ENCODE peak calls at places on chromosomes 1 and 21, in six cellular contexts. One of them, this sample, is unnamed. For H3K4me1, the result is how much of the 10 kb centered on the place peaks cover.

GRCh38 chr1:94061513-94062443 is 59.2 kb downstream of the ABCA4 start:
- DNase-seq in neural progenitor cell: peak
- DNase-seq in OCI-LY7: peak
- DNase-seq in GM23338: peak
- DNase-seq in foreskin keratinocyte: peak
- DNase-seq in CD8-positive, alpha-beta T cell: peak
- DNase-seq in this sample: peak

GRCh38 chr1:90837420-90837819 is 120.3 kb upstream of the BARHL2 start:
- DNase-seq in neural progenitor cell: no peak
- DNase-seq in OCI-LY7: no peak
- DNase-seq in GM23338: peak
- DNase-seq in foreskin keratinocyte: no peak
- DNase-seq in CD8-positive, alpha-beta T cell: no peak
- DNase-seq in this sample: no peak

GRCh38 chr21:34276711-34277425 is 86.9 kb upstream of the KCNE2 start:
- DNase-seq in neural progenitor cell: no peak
- DNase-seq in OCI-LY7: no peak
- DNase-seq in GM23338: no peak
- DNase-seq in foreskin keratinocyte: peak
- DNase-seq in CD8-positive, alpha-beta T cell: no peak
- DNase-seq in this sample: no peak

GRCh38 chr1:10835423-10836421 is 39.3 kb upstream of the CASZ1 start:
- DNase-seq in neural progenitor cell: peak
- DNase-seq in OCI-LY7: no peak
- DNase-seq in GM23338: peak
- DNase-seq in foreskin keratinocyte: no peak
- DNase-seq in CD8-positive, alpha-beta T cell: no peak
- DNase-seq in this sample: peak

GRCh38 chr21:29213513-29214385 is 83.3 kb downstream of the MAP3K7CL start:
- DNase-seq in neural progenitor cell: no peak
- DNase-seq in OCI-LY7: no peak
- DNase-seq in GM23338: no peak
- DNase-seq in foreskin keratinocyte: no peak
- DNase-seq in CD8-positive, alpha-beta T cell: no peak
- DNase-seq in this sample: no peak

GRCh38 chr1:6235302-6235680 is 473 bp downstream of the ICMT start:
- DNase-seq in neural progenitor cell: no peak
- DNase-seq in OCI-LY7: peak
- DNase-seq in GM23338: peak
- DNase-seq in foreskin keratinocyte: no peak
- DNase-seq in CD8-positive, alpha-beta T cell: peak
- DNase-seq in this sample: no peak

GRCh38 chr1:153291514-153291913 is 21.2 kb downstream of the PGLYRP3 start:
- DNase-seq in neural progenitor cell: no peak
- DNase-seq in OCI-LY7: no peak
- DNase-seq in GM23338: no peak
- DNase-seq in foreskin keratinocyte: no peak
- DNase-seq in CD8-positive, alpha-beta T cell: no peak
- DNase-seq in this sample: no peak

GRCh38 chr1:116808476-116809180 is 54.4 kb downstream of the CD2 start:
- DNase-seq in neural progenitor cell: no peak
- DNase-seq in OCI-LY7: no peak
- DNase-seq in GM23338: no peak
- DNase-seq in foreskin keratinocyte: peak
- DNase-seq in CD8-positive, alpha-beta T cell: no peak
- DNase-seq in this sample: no peak

GRCh38 chr1:228011721-228012311 is 5.0 kb downstream of the WNT3A start:
- DNase-seq in neural progenitor cell: no peak
- DNase-seq in OCI-LY7: no peak
- DNase-seq in GM23338: no peak
- DNase-seq in foreskin keratinocyte: peak
- DNase-seq in CD8-positive, alpha-beta T cell: no peak
- DNase-seq in this sample: peak

GRCh38 chr1:8139941-8140340 is 113.8 kb upstream of the ERRFI1 start:
- DNase-seq in neural progenitor cell: no peak
- DNase-seq in OCI-LY7: no peak
- DNase-seq in GM23338: no peak
- DNase-seq in foreskin keratinocyte: no peak
- DNase-seq in CD8-positive, alpha-beta T cell: no peak
- DNase-seq in this sample: no peak

GRCh38 chr1:89547563-89548485 is 23.2 kb downstream of the LRRC8B start:
- DNase-seq in neural progenitor cell: no peak
- DNase-seq in OCI-LY7: no peak
- DNase-seq in GM23338: no peak
- DNase-seq in foreskin keratinocyte: peak
- DNase-seq in CD8-positive, alpha-beta T cell: no peak
- DNase-seq in this sample: peak

GRCh38 chr1:199489594-199489993 is 537.9 kb upstream of the NR5A2 start:
- DNase-seq in neural progenitor cell: no peak
- DNase-seq in OCI-LY7: peak
- DNase-seq in GM23338: no peak
- DNase-seq in foreskin keratinocyte: no peak
- DNase-seq in CD8-positive, alpha-beta T cell: no peak
- DNase-seq in this sample: no peak

GRCh38 chr1:55670331-55671082 is 455.3 kb upstream of the USP24 start:
- DNase-seq in neural progenitor cell: no peak
- DNase-seq in OCI-LY7: no peak
- DNase-seq in GM23338: no peak
- DNase-seq in foreskin keratinocyte: no peak
- DNase-seq in CD8-positive, alpha-beta T cell: no peak
- DNase-seq in this sample: no peak

GRCh38 chr1:16139473-16139962 is 16.4 kb downstream of the EPHA2 start:
- DNase-seq in neural progenitor cell: no peak
- DNase-seq in OCI-LY7: no peak
- DNase-seq in GM23338: no peak
- DNase-seq in foreskin keratinocyte: peak
- DNase-seq in CD8-positive, alpha-beta T cell: no peak
- DNase-seq in this sample: no peak

GRCh38 chr1:190320952-190321351 is 156.7 kb downstream of the BRINP3 start:
- DNase-seq in neural progenitor cell: peak
- DNase-seq in OCI-LY7: no peak
- DNase-seq in GM23338: peak
- DNase-seq in foreskin keratinocyte: no peak
- DNase-seq in CD8-positive, alpha-beta T cell: no peak
- DNase-seq in this sample: no peak

GRCh38 chr1:234638832-234639799 is 29.1 kb upstream of the IRF2BP2 start:
- DNase-seq in neural progenitor cell: no peak
- DNase-seq in OCI-LY7: no peak
- DNase-seq in GM23338: no peak
- DNase-seq in foreskin keratinocyte: no peak
- DNase-seq in CD8-positive, alpha-beta T cell: no peak
- DNase-seq in this sample: no peak

GRCh38 chr1:6343506-6344405 is 49.8 kb downstream of the ACOT7 start:
- DNase-seq in neural progenitor cell: peak
- DNase-seq in OCI-LY7: peak
- DNase-seq in GM23338: peak
- DNase-seq in foreskin keratinocyte: peak
- DNase-seq in CD8-positive, alpha-beta T cell: peak
- DNase-seq in this sample: peak

GRCh38 chr1:219576931-219577330 is 36.0 kb downstream of the ZC3H11B start:
- DNase-seq in neural progenitor cell: no peak
- DNase-seq in OCI-LY7: no peak
- DNase-seq in GM23338: no peak
- DNase-seq in foreskin keratinocyte: no peak
- DNase-seq in CD8-positive, alpha-beta T cell: no peak
- DNase-seq in this sample: no peak

GRCh38 chr1:155940531-155940992 is 876 bp upstream of the RXFP4 start:
- DNase-seq in neural progenitor cell: no peak
- DNase-seq in OCI-LY7: no peak
- DNase-seq in GM23338: no peak
- DNase-seq in foreskin keratinocyte: no peak
- DNase-seq in CD8-positive, alpha-beta T cell: no peak
- DNase-seq in this sample: no peak

GRCh38 chr1:111739984-111740765 is 980 bp upstream of the INKA2 start:
- DNase-seq in neural progenitor cell: peak
- DNase-seq in OCI-LY7: no peak
- DNase-seq in GM23338: peak
- DNase-seq in foreskin keratinocyte: peak
- DNase-seq in CD8-positive, alpha-beta T cell: no peak
- DNase-seq in this sample: peak

GRCh38 chr1:226223786-226224244 is 351 bp downstream of the MIXL1 start:
- DNase-seq in neural progenitor cell: peak
- DNase-seq in OCI-LY7: peak
- DNase-seq in GM23338: peak
- DNase-seq in foreskin keratinocyte: no peak
- DNase-seq in CD8-positive, alpha-beta T cell: peak
- DNase-seq in this sample: no peak

GRCh38 chr1:178539291-178539690 is 26.4 kb downstream of the TEX35 start:
- DNase-seq in neural progenitor cell: no peak
- DNase-seq in OCI-LY7: no peak
- DNase-seq in GM23338: no peak
- DNase-seq in foreskin keratinocyte: no peak
- DNase-seq in CD8-positive, alpha-beta T cell: no peak
- DNase-seq in this sample: no peak

GRCh38 chr1:40130892-40131291 is 30.3 kb upstream of the RLF start:
- DNase-seq in neural progenitor cell: no peak
- DNase-seq in OCI-LY7: no peak
- DNase-seq in GM23338: no peak
- DNase-seq in foreskin keratinocyte: no peak
- DNase-seq in CD8-positive, alpha-beta T cell: no peak
- DNase-seq in this sample: no peak

GRCh38 chr1:212440419-212440818 is 7.7 kb downstream of the NENF start:
- DNase-seq in neural progenitor cell: no peak
- DNase-seq in OCI-LY7: no peak
- DNase-seq in GM23338: no peak
- DNase-seq in foreskin keratinocyte: no peak
- DNase-seq in CD8-positive, alpha-beta T cell: no peak
- DNase-seq in this sample: no peak

GRCh38 chr21:29443398-29444010 is 144.8 kb downstream of the BACH1 start:
- DNase-seq in neural progenitor cell: no peak
- DNase-seq in OCI-LY7: no peak
- DNase-seq in GM23338: no peak
- DNase-seq in foreskin keratinocyte: no peak
- DNase-seq in CD8-positive, alpha-beta T cell: no peak
- DNase-seq in this sample: no peak

GRCh38 chr1:10494754-10495474 is 20.2 kb downstream of the PEX14 start:
- DNase-seq in neural progenitor cell: peak
- DNase-seq in OCI-LY7: peak
- DNase-seq in GM23338: peak
- DNase-seq in foreskin keratinocyte: peak
- DNase-seq in CD8-positive, alpha-beta T cell: peak
- DNase-seq in this sample: peak

GRCh38 chr1:210259496-210259895 is 26.9 kb downstream of the SERTAD4 start:
- DNase-seq in neural progenitor cell: peak
- DNase-seq in OCI-LY7: no peak
- DNase-seq in GM23338: no peak
- DNase-seq in foreskin keratinocyte: peak
- DNase-seq in CD8-positive, alpha-beta T cell: no peak
- DNase-seq in this sample: no peak

GRCh38 chr1:112457241-112457640 is 51.5 kb upstream of the WNT2B start:
- DNase-seq in neural progenitor cell: no peak
- DNase-seq in OCI-LY7: no peak
- DNase-seq in GM23338: no peak
- DNase-seq in foreskin keratinocyte: no peak
- DNase-seq in CD8-positive, alpha-beta T cell: no peak
- DNase-seq in this sample: no peak

GRCh38 chr1:230834292-230834691 is 34.0 kb downstream of the C1orf198 start:
- DNase-seq in neural progenitor cell: no peak
- DNase-seq in OCI-LY7: no peak
- DNase-seq in GM23338: no peak
- DNase-seq in foreskin keratinocyte: no peak
- DNase-seq in CD8-positive, alpha-beta T cell: no peak
- DNase-seq in this sample: no peak

GRCh38 chr1:17227358-17227915 is 21.5 kb upstream of the PADI3 start:
- DNase-seq in neural progenitor cell: no peak
- DNase-seq in OCI-LY7: no peak
- DNase-seq in GM23338: no peak
- DNase-seq in foreskin keratinocyte: no peak
- DNase-seq in CD8-positive, alpha-beta T cell: no peak
- DNase-seq in this sample: no peak
- H3K27ac ChIP-seq in neural progenitor cell: no peak
- H3K27ac ChIP-seq in OCI-LY7: no peak
- H3K27ac ChIP-seq in GM23338: no peak
- H3K27ac ChIP-seq in foreskin keratinocyte: no peak
- H3K27ac ChIP-seq in CD8-positive, alpha-beta T cell: no peak
- H3K27ac ChIP-seq in this sample: no peak

GRCh38 chr21:18204931-18205330 is 39.7 kb upstream of the CHODL start:
- DNase-seq in neural progenitor cell: peak
- DNase-seq in OCI-LY7: no peak
- DNase-seq in GM23338: peak
- DNase-seq in foreskin keratinocyte: no peak
- DNase-seq in CD8-positive, alpha-beta T cell: no peak
- DNase-seq in this sample: no peak
- TF ChIP-seq CTCF in neural progenitor cell: peak
- TF ChIP-seq CTCF in OCI-LY7: no peak
- TF ChIP-seq CTCF in GM23338: peak
- TF ChIP-seq CTCF in foreskin keratinocyte: peak
- TF ChIP-seq CTCF in CD8-positive, alpha-beta T cell: no peak
- TF ChIP-seq CTCF in this sample: no peak

GRCh38 chr1:203276916-203277535 is 28.3 kb upstream of the BTG2 start:
- DNase-seq in neural progenitor cell: no peak
- DNase-seq in OCI-LY7: peak
- DNase-seq in GM23338: no peak
- DNase-seq in foreskin keratinocyte: no peak
- DNase-seq in CD8-positive, alpha-beta T cell: no peak
- DNase-seq in this sample: no peak

GRCh38 chr1:203280061-203280460 is 25.3 kb upstream of the BTG2 start:
- DNase-seq in neural progenitor cell: no peak
- DNase-seq in OCI-LY7: no peak
- DNase-seq in GM23338: no peak
- DNase-seq in foreskin keratinocyte: no peak
- DNase-seq in CD8-positive, alpha-beta T cell: no peak
- DNase-seq in this sample: no peak

GRCh38 chr1:203278087-203278884 is 27.0 kb upstream of the BTG2 start:
- DNase-seq in neural progenitor cell: peak
- DNase-seq in OCI-LY7: peak
- DNase-seq in GM23338: peak
- DNase-seq in foreskin keratinocyte: peak
- DNase-seq in CD8-positive, alpha-beta T cell: no peak
- DNase-seq in this sample: peak

GRCh38 chr1:203281033-203281432 is 24.3 kb upstream of the BTG2 start:
- DNase-seq in neural progenitor cell: no peak
- DNase-seq in OCI-LY7: peak
- DNase-seq in GM23338: no peak
- DNase-seq in foreskin keratinocyte: peak
- DNase-seq in CD8-positive, alpha-beta T cell: no peak
- DNase-seq in this sample: no peak

DNA sequence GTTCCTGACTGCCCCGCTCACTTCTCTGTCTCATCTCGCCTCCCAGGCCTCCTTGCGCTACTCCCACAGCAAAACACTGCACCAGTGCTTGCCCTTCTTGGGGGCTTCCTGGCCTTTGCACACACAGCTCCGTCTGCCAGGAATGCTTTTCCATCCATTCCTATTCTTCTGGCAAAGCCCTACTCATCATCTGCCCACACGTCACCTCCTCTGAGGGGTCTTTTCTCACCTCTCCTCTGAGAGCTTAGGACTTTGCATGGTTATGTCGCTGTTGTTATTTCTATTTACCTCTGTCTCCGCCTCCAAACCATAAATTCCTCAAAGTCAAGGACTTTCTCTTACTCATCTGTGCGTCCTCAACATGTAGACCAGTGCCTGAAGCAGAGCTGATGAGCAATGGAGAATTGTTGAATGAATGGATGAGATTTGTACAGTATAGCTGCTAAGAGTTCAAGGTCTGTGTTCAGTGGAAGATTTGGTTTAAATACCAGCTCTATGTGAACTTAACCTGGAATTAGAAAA is 26.4 kb upstream of the BTG2 start:
- DNase-seq in neural progenitor cell: no peak
- DNase-seq in OCI-LY7: peak
- DNase-seq in GM23338: no peak
- DNase-seq in foreskin keratinocyte: peak
- DNase-seq in CD8-positive, alpha-beta T cell: no peak
- DNase-seq in this sample: no peak
- H3K4me1 ChIP-seq in neural progenitor cell: under half
- H3K4me1 ChIP-seq in OCI-LY7: half or more
- H3K4me1 ChIP-seq in GM23338: under half
- H3K4me1 ChIP-seq in foreskin keratinocyte: under half
- H3K4me1 ChIP-seq in CD8-positive, alpha-beta T cell: under half
- H3K4me1 ChIP-seq in this sample: under half

GRCh38 chr1:174954686-174955669 is 44.8 kb upstream of the CACYBP start:
- DNase-seq in neural progenitor cell: no peak
- DNase-seq in OCI-LY7: peak
- DNase-seq in GM23338: no peak
- DNase-seq in foreskin keratinocyte: no peak
- DNase-seq in CD8-positive, alpha-beta T cell: no peak
- DNase-seq in this sample: no peak
- H3K27ac ChIP-seq in neural progenitor cell: peak
- H3K27ac ChIP-seq in OCI-LY7: peak
- H3K27ac ChIP-seq in GM23338: peak
- H3K27ac ChIP-seq in foreskin keratinocyte: no peak
- H3K27ac ChIP-seq in CD8-positive, alpha-beta T cell: no peak
- H3K27ac ChIP-seq in this sample: peak

This sample was measured in left lung.